ENCODE peak calls at places on chromosomes 16 and 17, in four cellular contexts. W is nephron progenitor cell, K is cardiac fibroblast, S is natural killer cell. H is an unnamed sample.

GRCh38 chr17:3527896-3528603 is 29.6 kb downstream of the TRPV3 start:
- DNase-seq in K (no peak), S (no peak), W (no peak), H (no peak)

GRCh38 chr17:49022391-49022941 is 25.3 kb downstream of the IGF2BP1 start:
- DNase-seq in K (peak; percentile 66), W (peak; percentile 63), S (no peak), H (no peak)

GRCh38 chr16:67158637-67159600 is 790 bp downstream of the TRADD start:
- DNase-seq in K (peak; percentile 35), W (no peak), S (peak; percentile 50), H (no peak)

GRCh38 chr16:2692948-2693651 is 10.8 kb downstream of the KCTD5 start:
- DNase-seq in W (peak; percentile 31), K (no peak), S (no peak), H (no peak)

GRCh38 chr17:48013876-48014602 is 23.6 kb downstream of the COPZ2 start:
- DNase-seq in K (no peak), S (no peak), W (no peak), H (no peak)

GRCh38 chr16:85125570-85126382 is 13.5 kb upstream of the CIBAR2 start:
- DNase-seq in K (no peak), S (no peak), W (no peak), H (no peak)

GRCh38 chr16:9061358-9061813 is 30.1 kb upstream of the HAPSTR1 start:
- DNase-seq in S (no peak), W (no peak), K (peak; percentile 38), H (no peak)

GRCh38 chr17:74513987-74514631 is 17.2 kb downstream of the CD300LB start:
- DNase-seq in K (peak; percentile 65), S (peak; percentile 79), W (no peak), H (no peak)

GRCh38 chr17:49629447-49629846 is 48.5 kb downstream of the SPOP start:
- DNase-seq in K (no peak), W (no peak), S (no peak), H (no peak)

GRCh38 chr17:39634384-39634871 is 2.5 kb upstream of the STARD3 start:
- DNase-seq in W (no peak), S (no peak), K (peak; percentile 65), H (no peak)

GRCh38 chr16:87921236-87921773 is 15.0 kb downstream of the CA5A start:
- DNase-seq in S (no peak), K (no peak), W (no peak), H (no peak)

GRCh38 chr17:35372846-35373531 is 432 bp downstream of the SLFN11 start:
- DNase-seq in W (peak; percentile 18), K (peak; percentile 25), S (no peak), H (no peak)

GRCh38 chr16:68264128-68265077 is at the start of gene SLC7A6:
- DNase-seq in S (peak; percentile 86), W (peak; percentile 89), K (peak; percentile 78), H (peak; percentile 83)

GRCh38 chr17:7557147-7557764 is 1.3 kb upstream of the TNFSF13 start:
- DNase-seq in K (no peak), S (no peak), W (no peak), H (no peak)

GRCh38 chr16:31421587-31421986 is 6.6 kb downstream of the COX6A2 start:
- DNase-seq in K (no peak), W (no peak), S (peak; percentile 60), H (no peak)

GRCh38 chr16:74761665-74762064 is 13.0 kb downstream of the FA2H start:
- DNase-seq in W (no peak), K (no peak), S (no peak), H (no peak)

GRCh38 chr16:26672206-26672605 is 394.5 kb upstream of the C16orf82 start:
- DNase-seq in W (no peak), K (no peak), S (no peak), H (no peak)

GRCh38 chr16:17412221-17412620 is 58.5 kb downstream of the XYLT1 start:
- DNase-seq in S (no peak), K (no peak), W (no peak), H (no peak)

GRCh38 chr17:17269926-17270773 is 10.9 kb downstream of the COPS3 start:
- DNase-seq in S (no peak), K (peak; percentile 10), W (peak; percentile 8), H (no peak)
- TF ChIP-seq CTCF in S (peak; percentile 37), K (peak; percentile 30), W (no peak), H (peak; percentile 62)

DNA sequence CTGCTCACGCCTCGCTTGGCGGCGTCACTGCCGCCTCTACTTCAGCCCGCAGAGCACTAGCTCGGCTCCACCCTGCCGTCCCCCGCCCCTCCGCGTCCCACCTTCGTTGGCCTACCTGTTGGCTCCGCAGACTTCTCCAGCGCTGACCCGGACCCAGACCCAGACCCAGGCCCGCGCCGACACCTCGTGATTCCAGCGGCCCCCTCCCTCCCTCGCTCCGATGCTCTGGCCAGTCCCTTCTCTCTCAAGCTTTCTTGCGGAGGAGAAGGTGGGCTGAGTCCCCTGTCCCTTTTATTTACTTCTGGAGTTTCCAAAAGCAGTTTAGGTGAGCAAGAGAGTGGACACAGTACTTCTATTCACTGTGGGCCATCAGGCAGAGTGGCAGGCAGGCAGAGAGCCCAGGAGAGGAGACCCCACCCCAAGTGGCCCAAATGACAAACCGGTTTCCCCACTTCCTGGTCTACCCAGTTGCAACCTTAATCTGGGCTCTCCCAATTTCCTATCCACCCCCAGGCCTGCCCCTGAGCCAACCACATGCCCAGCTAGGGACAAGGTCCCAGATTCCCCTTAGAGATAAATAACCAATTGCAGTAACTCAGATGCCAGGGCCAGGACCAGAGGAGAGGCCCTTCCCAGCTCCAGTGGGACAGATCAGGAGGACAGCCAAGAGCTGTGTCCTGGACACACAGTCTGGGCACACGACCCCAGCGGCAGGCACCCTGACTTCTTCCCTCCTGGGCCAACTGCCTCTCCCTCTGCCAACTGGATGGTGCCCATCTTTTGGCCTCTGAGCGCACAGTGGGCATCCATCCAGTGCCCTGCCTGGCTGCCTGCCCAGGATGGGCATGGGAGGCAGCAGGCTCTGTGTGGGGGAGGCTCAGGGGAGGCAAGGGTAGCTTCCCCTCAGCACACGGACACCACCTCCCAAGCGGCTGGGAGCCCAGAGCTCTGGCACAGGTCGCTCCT is 1.2 kb upstream of the SRCIN1 start:
- DNase-seq in W (no peak), S (no peak), K (no peak), H (no peak)
- TF ChIP-seq CTCF in W (peak; percentile 5), S (peak; percentile 46), K (no peak), H (no peak)

GRCh38 chr16:23368469-23368868 is 66.4 kb downstream of the SCNN1B start:
- DNase-seq in W (no peak), K (peak; percentile 11), S (no peak), H (no peak)

GRCh38 chr16:23369416-23369815 is 67.3 kb downstream of the SCNN1B start:
- DNase-seq in K (no peak), W (no peak), S (no peak), H (no peak)

GRCh38 chr16:23373436-23374219 is 71.5 kb downstream of the SCNN1B start:
- DNase-seq in S (no peak), W (no peak), K (no peak), H (no peak)

GRCh38 chr16:23374721-23375120 is 72.6 kb downstream of the SCNN1B start:
- DNase-seq in S (no peak), K (no peak), W (no peak), H (no peak)

GRCh38 chr16:23371368-23371767 is 69.3 kb downstream of the SCNN1B start:
- DNase-seq in S (no peak), K (no peak), W (no peak), H (no peak)
- TF ChIP-seq CTCF in S (no peak), K (no peak), W (no peak), H (no peak)

DNA sequence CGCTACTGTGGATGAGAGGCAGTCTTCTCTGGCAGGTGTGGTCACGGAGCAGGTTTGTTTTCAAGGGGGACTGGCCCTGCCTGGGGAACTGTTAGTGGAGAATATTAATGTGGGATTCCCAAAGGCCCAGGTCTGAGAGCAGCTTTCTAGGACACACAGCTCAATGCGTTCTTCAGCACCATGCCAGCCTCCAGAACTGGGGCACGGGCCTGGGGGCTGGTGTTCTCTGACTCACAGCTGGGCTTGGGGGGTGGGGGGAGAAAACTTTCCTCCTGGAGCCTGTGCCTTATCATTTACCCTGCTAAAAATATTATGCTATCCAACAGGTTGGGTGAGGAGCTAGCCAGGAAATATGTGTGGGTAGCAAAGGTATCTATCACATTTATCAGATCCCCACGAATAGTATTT is 13.5 kb upstream of the LHX1 start:
- DNase-seq in K (no peak), W (no peak), S (no peak), H (no peak)
- TF ChIP-seq CTCF in K (no peak), W (no peak), S (no peak), H (no peak)

H was measured in type B pancreatic cell.